ENCODE peak calls at places on chromosomes 1 and 21, in seven cellular contexts. T is T1000; E is stimulated activated CD4-positive, alpha-beta T cell treated with anti-CD3 and anti-CD28 coated beads, TNF-alpha, amount 100 ng/mL, for 24 hours; W is central memory CD4-positive, alpha-beta T cell; C is NCI-H1436; P is nucleus accumbens; H is GM04503. X is an unnamed sample.
A peak's percentile ranks its signal among the peaks of the same experiment; 100 is the strongest.

GRCh38 chr1:27928216-27928954 is 6.4 kb upstream of the SMPDL3B start:
- DNase-seq in H (no peak), C (no peak), P (no peak), E (no peak), T (no peak), W (no peak), X (no peak)

GRCh38 chr1:118144777-118145176 is 40.3 kb downstream of the SPAG17 start:
- DNase-seq in H (no peak), C (no peak), T (no peak), P (no peak), E (no peak), W (no peak), X (no peak)

GRCh38 chr1:164637461-164638375 is 78.7 kb downstream of the PBX1 start:
- DNase-seq in E (no peak), C (no peak), P (no peak), T (peak; percentile 64), H (peak; percentile 53), W (no peak), X (no peak)

GRCh38 chr1:94160811-94161210 is 39.9 kb upstream of the ABCA4 start:
- DNase-seq in T (peak; percentile 11), H (peak; percentile 86), W (no peak), P (no peak), C (no peak), E (no peak), X (no peak)

GRCh38 chr1:184302346-184302745 is 84.5 kb upstream of the C1orf21 start:
- DNase-seq in C (no peak), W (no peak), T (no peak), P (no peak), E (no peak), H (no peak), X (no peak)

GRCh38 chr1:166988976-166989515 is at the start of gene MAEL:
- DNase-seq in E (no peak), T (no peak), W (no peak), C (no peak), P (no peak), H (no peak), X (no peak)

GRCh38 chr1:109156916-109157385 is 43.0 kb downstream of the ELAPOR1 start:
- DNase-seq in H (no peak), P (no peak), C (no peak), W (no peak), E (no peak), T (no peak), X (no peak)

GRCh38 chr1:29523531-29523930 is 287.2 kb downstream of the PTPRU start:
- DNase-seq in P (no peak), T (no peak), W (no peak), C (no peak), H (no peak), E (no peak), X (no peak)

GRCh38 chr1:844472-845026 is 79.2 kb upstream of the SAMD11 start:
- DNase-seq in C (no peak), W (peak; percentile 42), P (no peak), T (no peak), H (no peak), E (no peak), X (peak; percentile 7)

GRCh38 chr1:180123463-180123936 is 31.2 kb upstream of the QSOX1 start:
- DNase-seq in P (no peak), C (no peak), E (no peak), H (no peak), W (no peak), T (no peak), X (no peak)

GRCh38 chr1:69175078-69175477 is 392.6 kb upstream of the LRRC7 start:
- DNase-seq in W (no peak), P (no peak), T (no peak), H (no peak), C (no peak), E (no peak), X (no peak)

GRCh38 chr1:2604156-2604853 is 17.7 kb downstream of the PRXL2B start:
- DNase-seq in H (no peak), T (no peak), W (no peak), C (no peak), E (no peak), P (no peak), X (no peak)

GRCh38 chr1:109201123-109201703 is 12.5 kb upstream of the SARS1 start:
- DNase-seq in C (peak; percentile 55), E (peak; percentile 61), P (no peak), T (peak; percentile 71), W (no peak), H (peak; percentile 38), X (peak; percentile 50)

GRCh38 chr1:36730599-36730998 is 247.9 kb upstream of the CSF3R start:
- DNase-seq in W (no peak), C (no peak), H (no peak), E (no peak), T (no peak), P (no peak), X (no peak)

GRCh38 chr21:45004059-45004422 is 64.2 kb downstream of the SLX9 start:
- DNase-seq in H (no peak), C (no peak), W (no peak), E (no peak), P (no peak), T (no peak), X (no peak)

GRCh38 chr1:35876988-35877387 is 6.0 kb upstream of the AGO1 start:
- DNase-seq in H (no peak), P (no peak), T (no peak), W (no peak), C (no peak), E (no peak), X (no peak)

GRCh38 chr1:83919872-83920271 is 79.1 kb downstream of the TTLL7 start:
- DNase-seq in T (no peak), C (no peak), E (no peak), W (no peak), P (no peak), H (no peak), X (no peak)

GRCh38 chr1:119859647-119860046 is 36.7 kb downstream of the ADAM30 start:
- DNase-seq in C (no peak), H (no peak), E (no peak), T (no peak), W (no peak), P (no peak), X (no peak)

GRCh38 chr21:45987121-45987711 is 5.6 kb downstream of the COL6A1 start:
- DNase-seq in E (no peak), T (no peak), C (no peak), P (no peak), W (no peak), H (no peak), X (no peak)

GRCh38 chr1:68782890-68783289 is 286.0 kb upstream of the DEPDC1 start:
- DNase-seq in T (no peak), W (no peak), P (no peak), H (no peak), C (no peak), E (no peak), X (no peak)

GRCh38 chr1:176466514-176466913 is 3.5 kb downstream of the PAPPA2 start:
- DNase-seq in W (no peak), C (no peak), P (no peak), H (no peak), T (no peak), E (no peak), X (no peak)

GRCh38 chr1:176243746-176244145 is 36.7 kb upstream of the COP1 start:
- DNase-seq in H (peak; percentile 6), T (no peak), C (no peak), W (no peak), P (no peak), E (no peak), X (no peak)

GRCh38 chr1:205711105-205712048 is 31.1 kb upstream of the SLC45A3 start:
- DNase-seq in C (peak; percentile 88), T (peak; percentile 13), P (no peak), E (peak; percentile 45), W (peak; percentile 53), H (peak; percentile 20), X (peak; percentile 62)

GRCh38 chr1:93995837-93996526 is 86.8 kb upstream of the GCLM start:
- DNase-seq in H (no peak), T (no peak), C (no peak), P (no peak), E (no peak), W (no peak), X (no peak)

GRCh38 chr1:241311056-241311746 is 45.8 kb downstream of the RGS7 start:
- DNase-seq in T (no peak), C (no peak), W (no peak), P (no peak), H (no peak), E (no peak), X (no peak)

GRCh38 chr1:65075123-65075976 is 72.7 kb upstream of the AK4 start:
- DNase-seq in T (no peak), H (no peak), P (no peak), W (peak; percentile 66), C (peak; percentile 31), E (no peak), X (peak; percentile 60)

GRCh38 chr1:196193891-196194559 is 414.2 kb downstream of the KCNT2 start:
- DNase-seq in H (no peak), P (no peak), C (no peak), W (no peak), E (no peak), T (no peak), X (no peak)

GRCh38 chr21:26849428-26850115 is 4.4 kb upstream of the ADAMTS1 start:
- DNase-seq in W (peak; percentile 9), T (no peak), C (peak; percentile 3), P (no peak), E (no peak), H (no peak), X (no peak)

X was measured in activated CD4-positive, alpha-beta T cell treated with anti-CD3 and anti-CD28 coated beads, Interleukin-2, amount 50 U/mL, for 4 hours.